ENCODE peak calls at places on chromosomes 13 and 19, in four cellular contexts. Z is mucosa of descending colon, C is stomach, B is IMR-90. J is an unnamed sample.

GRCh38 chr19:44867578-44867977 is 21.5 kb downstream of the NECTIN2 start:
- DNase-seq in C (no peak), Z (no peak), B (no peak), J (no peak)

GRCh38 chr13:30847697-30848307 is 58.3 kb upstream of the MEDAG start:
- DNase-seq in Z (peak; percentile 21), C (no peak), B (peak; percentile 99), J (no peak)

GRCh38 chr13:99821741-99822140 is 149.8 kb downstream of the ZIC5 start:
- DNase-seq in C (no peak), B (no peak), Z (no peak), J (no peak)

GRCh38 chr13:63551731-63552130 is 2136.1 kb upstream of the PCDH20 start:
- DNase-seq in Z (no peak), C (no peak), B (no peak), J (no peak)

GRCh38 chr13:112874751-112875300 is 94.2 kb upstream of the MCF2L start:
- DNase-seq in B (no peak), C (no peak), Z (no peak), J (peak; percentile 32)

GRCh38 chr19:12035220-12036172 is at the start of gene ZNF433:
- DNase-seq in C (peak; percentile 99), B (peak; percentile 71), Z (peak; percentile 99), J (peak; percentile 99)

GRCh38 chr13:113083402-113084061 is 22.1 kb upstream of the F7 start:
- DNase-seq in C (no peak), B (peak; percentile 12), Z (peak; percentile 32), J (no peak)

GRCh38 chr19:47381121-47381520 is 32.0 kb downstream of the DHX34 start:
- DNase-seq in Z (no peak), B (no peak), C (no peak), J (no peak)

GRCh38 chr13:50119593-50119992 is 104.3 kb downstream of the KCNRG start:
- DNase-seq in Z (no peak), B (peak; percentile 53), C (no peak), J (no peak)

GRCh38 chr13:29520671-29521070 is 74.8 kb downstream of the SLC7A1 start:
- DNase-seq in C (no peak), B (peak; percentile 55), Z (no peak), J (no peak)

GRCh38 chr19:15442142-15442920 is 7.4 kb downstream of the WIZ start:
- DNase-seq in B (no peak), Z (no peak), C (no peak), J (no peak)

GRCh38 chr19:36060430-36060829 is 5.7 kb downstream of the WDR62 start:
- DNase-seq in C (peak; percentile 53), B (peak; percentile 63), Z (peak; percentile 45), J (no peak)

GRCh38 chr13:44050450-44051063 is 170.9 kb downstream of the LACC1 start:
- DNase-seq in B (peak; percentile 52), Z (peak; percentile 43), C (no peak), J (no peak)

GRCh38 chr19:47228937-47229673 is 1.9 kb downstream of the BBC3 start:
- DNase-seq in Z (no peak), B (peak; percentile 61), C (no peak), J (no peak)

GRCh38 chr13:22060187-22060586 is 389.3 kb downstream of the FGF9 start:
- DNase-seq in Z (no peak), C (no peak), B (no peak), J (no peak)

GRCh38 chr19:47573076-47574026 is at the start of gene ZNF541:
- DNase-seq in Z (peak; percentile 59), C (peak; percentile 61), B (peak; percentile 12), J (peak; percentile 42)

GRCh38 chr13:103156346-103156998 is 90.3 kb upstream of the SLC10A2 start:
- DNase-seq in Z (no peak), C (no peak), B (no peak), J (no peak)

GRCh38 chr19:16599655-16600346 is 27.6 kb upstream of the SLC35E1 start:
- DNase-seq in B (no peak), Z (no peak), C (no peak), J (no peak)

GRCh38 chr13:83450586-83450985 is 431.7 kb downstream of the SLITRK1 start:
- DNase-seq in Z (no peak), C (no peak), B (no peak), J (no peak)

GRCh38 chr19:41352609-41353465 is 885 bp downstream of the TGFB1 start:
- DNase-seq in Z (peak; percentile 70), B (peak; percentile 44), C (peak; percentile 66), J (peak; percentile 66)

GRCh38 chr13:20988033-20988908 is 73.1 kb downstream of the LATS2 start:
- DNase-seq in B (no peak), C (no peak), Z (no peak), J (no peak)

GRCh38 chr13:44854264-44855060 is 134.8 kb downstream of the NUFIP1 start:
- DNase-seq in Z (peak; percentile 59), B (peak; percentile 11), C (peak; percentile 82), J (peak; percentile 67)

GRCh38 chr19:3823345-3823704 is 37.1 kb upstream of the MATK start:
- DNase-seq in B (no peak), Z (no peak), C (no peak), J (no peak)

GRCh38 chr13:45416521-45417125 is 1.6 kb downstream of the SLC25A30 start:
- DNase-seq in B (no peak), Z (peak; percentile 63), C (no peak), J (no peak)

GRCh38 chr13:64782459-64782858 is 2447.7 kb downstream of the PCDH9 start:
- DNase-seq in Z (no peak), B (no peak), C (no peak), J (no peak)

GRCh38 chr13:60571571-60571970 is 174.6 kb downstream of the TDRD3 start:
- DNase-seq in B (no peak), C (no peak), Z (no peak), J (no peak)

GRCh38 chr13:94195715-94196114 is 283.8 kb downstream of the DCT start:
- DNase-seq in B (peak; percentile 96), Z (no peak), C (no peak), J (no peak)

GRCh38 chr13:44667950-44668349 is 91.8 kb upstream of the TSC22D1 start:
- DNase-seq in C (no peak), Z (no peak), B (peak; percentile 53), J (no peak)

GRCh38 chr13:35349673-35350278 is 126.7 kb downstream of the MAB21L1 start:
- DNase-seq in C (no peak), B (no peak), Z (peak; percentile 12), J (no peak)

GRCh38 chr13:62371737-62372136 is 956.1 kb upstream of the PCDH20 start:
- DNase-seq in B (no peak), C (no peak), Z (no peak), J (no peak)

GRCh38 chr19:16325161-16325527 is 518 bp downstream of the KLF2 start:
- DNase-seq in C (no peak), Z (peak; percentile 49), B (no peak), J (peak; percentile 60)

GRCh38 chr13:40113644-40114304 is 458.3 kb downstream of the COG6 start:
- DNase-seq in Z (no peak), C (no peak), B (no peak), J (no peak)

GRCh38 chr19:17626456-17626855 is 61.7 kb downstream of the UNC13A start:
- DNase-seq in B (no peak), Z (no peak), C (no peak), J (no peak)

GRCh38 chr19:7748171-7748570 is 837 bp upstream of the CD209 start:
- DNase-seq in B (no peak), C (no peak), Z (no peak), J (no peak)

GRCh38 chr13:63586467-63586866 is 2170.8 kb upstream of the PCDH20 start:
- DNase-seq in C (no peak), Z (no peak), B (no peak), J (no peak)

GRCh38 chr19:12656899-12657571 is 9.5 kb downstream of the MAN2B1 start:
- DNase-seq in Z (no peak), B (no peak), C (no peak), J (peak; percentile 58)

GRCh38 chr19:53432088-53432661 is 391 bp downstream of the ZNF761 start:
- DNase-seq in Z (peak; percentile 55), C (peak; percentile 27), B (peak; percentile 13), J (no peak)

DNA sequence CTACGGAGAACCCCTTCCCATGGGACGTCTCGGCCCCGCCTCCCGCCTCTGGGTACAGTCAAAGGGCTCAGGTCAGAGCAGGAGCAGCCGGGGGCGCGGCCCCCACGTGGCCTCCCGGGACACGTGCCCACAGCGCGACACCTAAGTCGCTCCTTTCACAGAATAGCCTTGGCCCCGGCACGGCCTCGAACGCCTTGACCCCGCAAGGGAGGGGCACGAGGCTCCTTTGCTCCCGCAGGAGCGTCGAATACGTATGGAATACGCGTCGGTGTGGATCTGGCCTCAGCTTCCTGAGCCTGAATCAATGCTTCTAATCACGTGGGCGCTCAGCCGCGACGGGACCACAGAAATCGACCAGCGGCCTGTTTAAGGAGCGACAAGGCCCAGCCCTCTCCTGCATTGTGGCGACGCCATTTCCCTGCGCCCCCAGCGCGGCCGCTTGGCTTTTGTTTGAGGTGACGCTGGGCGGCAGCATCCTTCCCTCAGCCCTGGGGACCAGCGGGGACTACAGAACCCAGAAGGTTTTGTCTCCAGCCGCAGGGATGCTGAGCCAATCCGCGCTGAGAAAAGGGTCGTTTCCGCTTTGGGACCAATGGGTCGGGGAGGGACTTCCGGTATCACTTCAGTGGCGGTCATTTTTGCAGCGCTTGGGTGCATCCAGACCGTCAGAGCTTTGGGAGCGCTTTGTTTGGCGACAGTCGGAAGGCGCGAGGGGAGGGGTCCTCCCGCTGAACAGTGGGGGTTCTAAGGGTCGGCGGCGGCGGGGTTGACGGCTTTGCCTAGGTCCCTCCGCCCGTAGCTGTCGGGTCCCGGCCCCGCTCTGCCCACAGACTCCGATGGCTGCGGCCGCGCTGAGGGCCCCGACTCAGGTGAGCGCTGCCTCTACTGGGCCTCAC is at the start of gene ZIK1:
- DNase-seq in Z (peak; percentile 87), B (peak; percentile 92), C (peak; percentile 75), J (peak; percentile 69)
- TF ChIP-seq CTCF in Z (no peak), B (no peak), C (no peak), J (no peak)

GRCh38 chr19:1811472-1811894 is 593 bp downstream of the ATP8B3 start:
- DNase-seq in Z (peak; percentile 60), B (peak; percentile 67), C (peak; percentile 83), J (peak; percentile 71)
- H3K4me3 ChIP-seq in Z (no peak overlapping the region), B (peak overlapping the region; percentile 79), C (peak overlapping the region; percentile 63), J (peak overlapping the region; percentile 47)

GRCh38 chr19:56114711-56115110 is 6.4 kb downstream of the ZNF787 start:
- DNase-seq in Z (no peak), C (no peak), B (no peak), J (no peak)

GRCh38 chr19:56116606-56117005 is 4.5 kb downstream of the ZNF787 start:
- DNase-seq in B (no peak), C (no peak), Z (no peak), J (no peak)

GRCh38 chr19:56117376-56117884 is 3.7 kb downstream of the ZNF787 start:
- DNase-seq in C (peak; percentile 70), B (no peak), Z (peak; percentile 68), J (no peak)

GRCh38 chr19:56114051-56114694 is 6.9 kb downstream of the ZNF787 start:
- DNase-seq in Z (no peak), B (no peak), C (no peak), J (no peak)

GRCh38 chr19:56115490-56115889 is 5.6 kb downstream of the ZNF787 start:
- DNase-seq in C (no peak), B (no peak), Z (no peak), J (no peak)
- H3K4me1 ChIP-seq in C (peaks cover 77% of the 10 kb centered on the region), B (peaks cover 29% of the 10 kb centered on the region), Z (peaks cover 63% of the 10 kb centered on the region), J (peaks cover 46% of the 10 kb centered on the region)

DNA sequence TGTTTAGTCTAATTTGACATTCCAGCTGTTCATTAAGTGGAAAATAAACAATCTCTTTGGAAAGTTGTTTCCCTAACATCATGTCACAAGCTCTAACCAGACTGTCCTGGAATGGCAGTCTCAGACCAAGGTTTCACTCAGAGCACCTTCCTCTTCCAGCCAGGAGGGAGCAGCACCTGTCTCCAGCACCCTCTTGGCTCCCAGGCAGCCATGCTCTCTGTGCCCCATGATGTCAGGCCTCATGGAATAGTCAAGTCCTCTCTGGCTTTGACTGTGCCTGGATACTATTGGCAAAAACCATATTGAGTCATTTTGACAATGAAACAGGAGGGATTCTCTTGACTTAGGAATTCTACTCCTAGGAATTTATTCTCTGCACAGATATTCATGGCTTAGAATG is 171.4 kb downstream of the OXGR1 start:
- DNase-seq in C (peak; percentile 49), Z (peak; percentile 58), B (no peak), J (peak; percentile 33)
- TF ChIP-seq CTCF in C (peak; percentile 48), Z (no peak), B (no peak), J (no peak)